ENCODE peak calls at places on chromosomes 3 and 15, in ten cellular contexts. Z is spleen, X is brain microvascular endothelial cell, H is choroid plexus epithelial cell, Q is lower lobe of right lung, C is psoas muscle, P is omental fat pad, Y is PC-9, B is left ventricle myocardium inferior, S is AG09309. M is an unnamed sample.

GRCh38 chr3:147816770-147817169 is 407.6 kb downstream of the ZIC1 start:
- DNase-seq in P (peak), Y (no peak), Z (no peak), Q (no peak), B (peak), S (no peak), H (peak), X (peak), C (peak), M (peak)

GRCh38 chr3:153881201-153881600 is 240.0 kb upstream of the ARHGEF26 start:
- DNase-seq in X (no peak), P (no peak), B (no peak), S (no peak), Z (no peak), Y (no peak), Q (no peak), H (no peak), C (no peak), M (no peak)

GRCh38 chr15:81182746-81183402 is 13.8 kb upstream of the IL16 start:
- DNase-seq in Z (no peak), S (no peak), Q (no peak), B (no peak), Y (no peak), H (no peak), P (no peak), C (no peak), X (no peak), M (no peak)

GRCh38 chr3:87997298-87997697 is 61.5 kb downstream of the CGGBP1 start:
- DNase-seq in Z (no peak), C (no peak), X (peak), B (no peak), S (no peak), P (no peak), Y (no peak), H (peak), Q (peak), M (peak)

GRCh38 chr3:46733026-46733800 is 15.5 kb upstream of the PRSS50 start:
- DNase-seq in Q (no peak), B (no peak), Z (peak), C (no peak), Y (no peak), X (no peak), H (peak), S (no peak), P (no peak), M (no peak)

GRCh38 chr3:115385935-115386334 is 237.4 kb upstream of the GAP43 start:
- DNase-seq in Q (no peak), C (no peak), X (no peak), Y (no peak), B (no peak), Z (no peak), H (no peak), P (no peak), S (no peak), M (no peak)

GRCh38 chr3:165835431-165835830 is 1.8 kb downstream of the BCHE start:
- DNase-seq in S (no peak), Y (no peak), Z (no peak), X (no peak), H (no peak), Q (no peak), B (no peak), C (no peak), P (no peak), M (no peak)

GRCh38 chr3:29922990-29923746 is 642.3 kb downstream of the RBMS3 start:
- DNase-seq in S (peak), Q (no peak), Y (no peak), B (peak), C (no peak), X (peak), Z (no peak), P (no peak), H (peak), M (peak)

GRCh38 chr3:115348391-115348790 is 201.3 kb upstream of the ZBTB20 start:
- DNase-seq in B (no peak), Q (no peak), Y (no peak), Z (no peak), X (no peak), C (no peak), H (no peak), S (no peak), P (no peak), M (no peak)

GRCh38 chr3:48267782-48268181 is 26.9 kb downstream of the ZNF589 start:
- DNase-seq in B (no peak), P (no peak), Z (no peak), C (no peak), Q (no peak), X (no peak), H (no peak), Y (no peak), S (no peak), M (no peak)

GRCh38 chr15:66789029-66790025 is 87.3 kb downstream of the SMAD6 start:
- DNase-seq in C (no peak), H (peak), P (no peak), Z (no peak), Y (no peak), Q (no peak), X (peak), S (no peak), B (peak), M (peak)

GRCh38 chr3:53493997-53494791 is at the start of gene CACNA1D:
- DNase-seq in Q (peak), X (no peak), C (no peak), Z (no peak), P (no peak), B (no peak), S (no peak), H (no peak), Y (no peak), M (peak)

GRCh38 chr15:41899854-41900442 is 6.1 kb upstream of the SPTBN5 start:
- DNase-seq in B (no peak), X (no peak), S (no peak), H (no peak), Q (no peak), C (no peak), Z (no peak), P (no peak), Y (no peak), M (no peak)
- TF ChIP-seq CTCF in B (no peak), X (no peak), S (no peak), H (no peak), Q (no peak), C (no peak), Z (no peak), P (no peak), Y (no peak), M (no peak)

GRCh38 chr3:85337895-85338294 is 379.1 kb downstream of the CADM2 start:
- DNase-seq in B (no peak), P (no peak), Y (no peak), Q (no peak), Z (no peak), C (no peak), S (no peak), X (no peak), H (no peak), M (no peak)

DNA sequence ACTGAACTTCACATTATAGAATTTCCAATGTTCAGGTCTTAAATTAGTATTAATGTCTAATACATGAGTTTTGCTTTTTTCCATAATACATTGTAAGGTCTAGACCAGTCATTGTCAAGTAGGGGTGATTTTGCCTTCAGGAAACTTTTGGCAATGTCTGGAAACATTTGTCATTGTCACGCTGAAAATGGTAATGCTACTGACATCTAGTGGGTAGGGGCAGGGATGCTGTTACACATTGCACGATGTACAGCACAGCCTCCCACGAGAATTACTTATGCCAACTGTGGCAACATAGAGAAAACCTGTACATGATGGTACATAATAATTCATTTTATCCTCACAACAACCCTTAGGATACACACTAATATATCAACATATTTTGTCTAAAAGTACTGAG is 384.1 kb downstream of the CADM2 start:
- DNase-seq in C (no peak), Z (no peak), S (no peak), H (peak), Q (no peak), Y (no peak), P (no peak), X (peak), B (no peak), M (peak)
- TF ChIP-seq CTCF in C (peak), Z (no peak), S (no peak), H (peak), Q (peak), Y (peak), P (no peak), X (peak), B (no peak), M (peak)

DNA sequence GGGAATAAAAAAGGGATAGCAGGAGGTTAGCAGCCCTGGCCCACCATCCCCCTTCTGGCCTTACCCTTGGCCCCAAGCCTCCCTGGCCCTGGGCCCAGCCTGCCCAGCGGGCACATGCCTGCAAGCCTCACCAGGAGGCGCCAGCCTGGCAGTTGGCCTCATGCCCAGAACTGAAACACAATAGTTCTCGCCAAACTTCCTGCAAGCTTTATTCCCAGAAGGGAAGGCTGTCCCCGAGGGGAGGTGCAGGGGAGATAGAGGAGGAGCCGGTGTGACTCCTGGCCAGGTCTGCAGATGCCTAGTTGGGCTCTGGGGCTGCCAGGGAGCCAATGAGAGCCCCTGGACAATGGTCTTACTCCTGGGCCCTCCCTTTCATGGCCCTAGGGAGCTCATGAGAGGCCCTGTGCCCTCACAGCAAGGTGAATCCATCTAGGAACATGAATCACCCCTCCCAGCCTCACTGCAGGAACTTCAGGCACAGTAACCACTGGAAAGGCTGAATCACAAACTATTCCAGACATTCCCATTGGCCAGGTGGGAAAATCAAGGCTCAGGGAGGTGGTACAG is 4.0 kb downstream of the CCDC33 start:
- DNase-seq in B (peak), P (peak), Y (peak), S (peak), Q (peak), Z (peak), H (peak), X (peak), C (peak), M (peak)
- TF ChIP-seq CTCF in B (peak), P (no peak), Y (peak), S (peak), Q (peak), Z (peak), H (peak), X (peak), C (peak), M (peak)

GRCh38 chr3:36906504-36907149 is 38.2 kb downstream of the TRANK1 start:
- DNase-seq in S (no peak), Z (no peak), P (no peak), H (peak), C (no peak), X (peak), Y (no peak), B (no peak), Q (no peak), M (no peak)

GRCh38 chr3:36905545-36905944 is 39.3 kb downstream of the TRANK1 start:
- DNase-seq in C (no peak), S (no peak), H (no peak), X (no peak), B (no peak), P (no peak), Z (no peak), Y (no peak), Q (no peak), M (no peak)

GRCh38 chr3:36903119-36903882 is 41.6 kb downstream of the TRANK1 start:
- DNase-seq in H (no peak), C (no peak), B (no peak), P (no peak), Z (peak), S (no peak), X (no peak), Y (no peak), Q (no peak), M (no peak)

GRCh38 chr3:36901588-36901987 is 43.3 kb downstream of the TRANK1 start:
- DNase-seq in B (no peak), P (no peak), H (no peak), Z (peak), S (no peak), C (no peak), Q (no peak), X (no peak), Y (no peak), M (no peak)

DNA sequence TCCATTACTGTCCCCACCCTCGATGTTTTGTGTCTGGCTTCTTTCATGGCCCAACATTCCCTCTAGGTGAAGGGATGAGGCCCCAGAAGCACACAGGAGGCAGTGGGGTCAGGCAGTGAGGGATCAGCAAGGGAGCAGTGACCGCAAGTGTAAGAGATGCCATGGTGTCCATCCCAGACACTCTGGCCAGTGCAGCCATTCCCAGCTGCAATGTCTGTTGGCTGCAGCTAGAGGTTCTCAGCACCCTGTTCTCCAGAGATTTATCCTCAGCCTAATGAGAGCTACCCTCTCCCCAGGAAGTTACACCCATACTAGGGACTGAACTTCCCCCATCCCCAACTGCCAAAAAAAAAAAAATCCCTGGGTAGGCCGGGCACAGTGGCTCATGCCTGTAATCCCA is 40.2 kb downstream of the TRANK1 start:
- DNase-seq in P (no peak), Z (peak), Y (no peak), S (no peak), X (no peak), C (no peak), H (peak), Q (no peak), B (no peak), M (peak)
- TF ChIP-seq CTCF in P (no peak), Z (peak), Y (no peak), S (peak), X (peak), C (no peak), H (peak), Q (peak), B (peak), M (peak)

GRCh38 chr3:51982352-51982837 is 940 bp upstream of the ACY1 start:
- DNase-seq in Q (no peak), B (no peak), H (no peak), C (no peak), Z (no peak), Y (peak), S (no peak), P (no peak), X (no peak), M (peak)
- TF ChIP-seq CTCF in Q (peak), B (peak), H (peak), C (peak), Z (peak), Y (peak), S (peak), P (peak), X (peak), M (peak)

DNA sequence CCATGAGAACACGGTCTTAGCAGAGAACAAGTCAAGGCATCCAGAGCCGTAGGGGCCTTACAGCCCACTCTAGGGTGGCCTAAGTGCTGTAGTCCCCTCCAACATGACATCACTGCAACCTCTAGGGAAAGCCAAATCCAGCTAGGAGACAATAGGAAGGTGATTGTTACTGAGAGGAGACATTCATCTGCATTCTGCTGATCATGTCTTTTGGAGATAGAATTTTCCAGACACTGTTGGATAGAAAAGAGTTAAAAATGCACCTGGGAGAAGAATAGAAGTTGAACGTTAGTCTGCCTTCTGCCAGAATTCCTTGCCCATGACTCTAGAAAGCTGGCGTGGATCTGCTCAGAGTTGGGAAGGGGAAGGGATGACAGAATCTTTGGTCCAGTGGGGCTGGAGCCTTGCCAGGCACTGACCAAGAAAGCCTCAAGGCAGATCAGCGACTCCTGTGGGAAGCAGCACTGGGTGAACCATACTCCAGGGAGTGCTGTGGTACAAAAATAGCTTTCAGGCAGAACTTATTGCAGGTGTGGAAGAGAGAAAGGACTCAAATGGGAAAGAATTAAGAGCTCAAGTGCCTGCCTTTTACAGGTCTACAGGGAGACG is 44.8 kb upstream of the RAF1 start:
- DNase-seq in S (peak), C (peak), Y (peak), P (no peak), Z (no peak), H (peak), Q (no peak), X (peak), B (peak), M (no peak)
- TF ChIP-seq CTCF in S (peak), C (peak), Y (no peak), P (no peak), Z (no peak), H (peak), Q (no peak), X (peak), B (peak), M (no peak)

GRCh38 chr3:122258757-122259371 is 66.2 kb upstream of the CSTA start:
- DNase-seq in S (no peak), B (peak), X (peak), C (peak), H (peak), Q (peak), P (no peak), Z (peak), Y (peak), M (peak)
- TF ChIP-seq CTCF in S (peak), B (peak), X (peak), C (peak), H (peak), Q (peak), P (no peak), Z (peak), Y (peak), M (peak)

GRCh38 chr15:28191832-28192231 is 92.7 kb upstream of the OCA2 start:
- DNase-seq in X (peak), B (peak), C (peak), Q (peak), Y (no peak), P (no peak), Z (no peak), S (peak), H (peak), M (no peak)
- TF ChIP-seq CTCF in X (peak), B (peak), C (peak), Q (peak), Y (no peak), P (no peak), Z (peak), S (peak), H (peak), M (no peak)

DNA sequence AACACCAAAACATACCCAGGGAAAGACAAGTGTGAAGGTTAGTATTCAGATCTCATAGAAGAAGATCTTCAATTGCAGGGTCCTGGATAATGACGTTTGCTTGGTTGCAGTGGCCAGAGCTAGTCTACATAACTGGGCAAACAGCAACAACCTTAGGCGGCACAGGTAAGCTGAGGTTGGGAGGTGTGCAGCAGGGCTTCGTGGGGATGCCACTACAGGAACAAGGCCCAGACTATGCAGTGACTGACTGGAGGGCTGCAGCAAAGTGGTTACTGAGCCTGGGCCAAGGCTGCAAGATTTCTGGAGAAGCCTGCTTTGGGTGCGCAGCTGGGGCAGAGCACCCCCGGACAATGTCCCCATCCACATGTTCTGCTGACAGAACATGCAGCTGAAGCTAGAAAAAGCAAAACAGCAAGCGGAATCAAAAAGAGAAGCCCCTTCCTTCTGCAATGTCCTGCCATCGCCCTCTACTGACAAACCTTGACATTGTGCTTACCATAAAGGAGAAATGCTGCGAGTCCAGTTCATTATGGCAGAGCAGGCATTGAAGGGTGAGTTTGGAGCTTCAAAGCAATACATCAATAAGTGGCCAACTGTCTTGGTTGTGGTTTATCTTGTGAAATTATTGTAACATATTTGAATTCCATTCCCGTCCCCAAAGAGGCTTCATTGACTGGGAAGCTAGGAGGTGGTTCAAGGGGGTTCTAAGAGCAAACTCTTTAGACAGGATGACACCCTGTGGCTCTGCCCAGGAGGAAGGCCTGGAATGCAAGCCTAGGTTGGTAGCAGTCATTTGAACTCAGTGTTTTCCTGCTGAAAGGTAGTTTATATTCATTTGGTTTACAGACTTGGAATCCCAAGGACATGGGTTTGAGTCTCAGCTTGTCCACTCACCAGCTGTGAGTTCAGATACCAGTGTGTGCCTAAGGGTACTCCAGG is 217.0 kb downstream of the PDCD6IP start:
- DNase-seq in S (no peak), Y (no peak), P (no peak), C (no peak), H (peak), X (no peak), B (no peak), Q (no peak), Z (no peak), M (no peak)
- TF ChIP-seq CTCF in S (peak), Y (no peak), P (no peak), C (no peak), H (peak), X (peak), B (no peak), Q (no peak), Z (no peak), M (no peak)

M was measured in Calu3.